ENCODE peak calls at places on chromosomes 1 and 21, in four cellular contexts. B, X, L and P are unnamed samples.

GRCh38 chr21:46116846-46117585 is 19.1 kb downstream of the COL6A2 start:
- DNase-seq in B (peak), L (peak), X (no peak), P (no peak)

GRCh38 chr1:241612533-241613505 is 27.4 kb downstream of the CHML start:
- DNase-seq in L (no peak), X (no peak), B (no peak), P (no peak)

GRCh38 chr1:156101880-156102279 is 12.6 kb upstream of the LMNA start:
- DNase-seq in X (no peak), B (no peak), L (peak), P (no peak)

GRCh38 chr1:205077934-205078311 is 6.3 kb downstream of the TMEM81 start:
- DNase-seq in X (no peak), L (no peak), B (no peak), P (no peak)

GRCh38 chr1:5430911-5431310 is 561.3 kb downstream of the NPHP4 start:
- DNase-seq in B (no peak), L (no peak), X (no peak), P (no peak)

GRCh38 chr21:45421071-45421845 is 16.3 kb downstream of the COL18A1 start:
- DNase-seq in B (no peak), L (peak), X (peak), P (no peak)

GRCh38 chr1:215376544-215377264 is 190.4 kb upstream of the KCTD3 start:
- DNase-seq in B (no peak), X (no peak), L (no peak), P (no peak)

GRCh38 chr1:202627841-202628565 is 82.3 kb downstream of the SYT2 start:
- DNase-seq in L (no peak), X (no peak), B (no peak), P (no peak)

GRCh38 chr1:33119532-33120217 is 38.7 kb downstream of the AZIN2 start:
- DNase-seq in L (no peak), X (no peak), B (no peak), P (no peak)

GRCh38 chr21:42213082-42213774 is 5.7 kb upstream of the ABCG1 start:
- DNase-seq in B (no peak), X (no peak), L (no peak), P (no peak)

GRCh38 chr1:24490101-24490781 is 12.4 kb upstream of the RCAN3 start:
- DNase-seq in B (no peak), X (no peak), L (no peak), P (no peak)

GRCh38 chr1:165539306-165539705 is 4.5 kb upstream of the LRRC52 start:
- DNase-seq in L (no peak), B (no peak), X (no peak), P (no peak)

GRCh38 chr1:165542647-165543046 is 1.2 kb upstream of the LRRC52 start:
- DNase-seq in X (no peak), L (no peak), B (no peak), P (no peak)

GRCh38 chr1:165539908-165540307 is 3.9 kb upstream of the LRRC52 start:
- DNase-seq in L (no peak), X (no peak), B (no peak), P (no peak)

GRCh38 chr1:165543651-165544452 is at the start of gene LRRC52:
- DNase-seq in B (no peak), L (peak), X (peak), P (no peak)

GRCh38 chr1:165542015-165542631 is 1.7 kb upstream of the LRRC52 start:
- DNase-seq in L (no peak), X (no peak), B (no peak), P (no peak)
- H3K27ac ChIP-seq in L (no peak), X (no peak), B (no peak), P (no peak)

DNA sequence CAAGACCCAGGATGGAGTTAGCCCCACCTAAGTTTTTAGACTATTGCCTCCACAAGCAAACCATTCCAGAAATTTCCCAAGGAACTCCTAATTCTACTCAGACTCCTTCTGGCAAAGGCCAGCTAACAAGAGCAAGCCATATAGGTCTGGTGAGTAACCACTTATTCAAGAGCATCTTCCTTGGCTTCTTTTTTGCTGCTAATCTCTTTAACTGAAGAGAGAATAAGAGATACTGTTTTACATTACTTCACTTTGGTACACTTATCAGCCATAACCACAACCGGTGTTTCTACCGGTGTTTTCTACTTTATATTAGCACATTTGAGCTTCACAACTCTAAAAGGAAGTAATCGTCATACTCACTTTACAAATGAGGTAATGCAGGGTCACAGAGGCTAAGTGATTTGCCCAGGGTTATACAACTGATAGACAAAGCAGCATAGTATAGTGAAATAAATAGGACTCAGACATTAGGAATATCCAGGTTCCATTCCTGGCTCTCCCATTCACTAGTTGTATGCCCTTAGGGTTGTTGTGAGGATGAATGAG is 1.7 kb upstream of the EPS15 start:
- DNase-seq in L (no peak), B (no peak), X (no peak), P (no peak)
- H3K27ac ChIP-seq in L (peak), B (peak), X (no peak), P (peak)

GRCh38 chr1:21284206-21285137 is 5.8 kb downstream of the ECE1 start:
- DNase-seq in L (no peak), X (peak), B (no peak), P (no peak)
- H3K27ac ChIP-seq in L (peak), X (peak), B (peak), P (no peak)

GRCh38 chr1:35847935-35848565 is 35.0 kb upstream of the AGO1 start:
- DNase-seq in L (no peak), X (no peak), B (no peak), P (no peak)
- H3K27ac ChIP-seq in L (peak), X (no peak), B (no peak), P (no peak)

GRCh38 chr1:66335125-66335524 is 198.8 kb upstream of the SGIP1 start:
- DNase-seq in X (no peak), L (no peak), B (no peak), P (no peak)
- H3K27ac ChIP-seq in X (no peak), L (peak), B (peak), P (peak)